ENCODE peak calls at places on chromosomes 1 and 21, in five cellular contexts. One of them, this sample, is unnamed.

GRCh38 chr1:215547009-215547408 is 20.1 kb upstream of the KCTD3 start:
- ATAC-seq in HepG2: no peak
- ATAC-seq in upper lobe of left lung: no peak
- ATAC-seq in GM12878: no peak
- ATAC-seq in K562: no peak
- ATAC-seq in this sample: no peak

GRCh38 chr1:170939476-170939875 is 4.1 kb downstream of the MROH9 start:
- ATAC-seq in HepG2: no peak
- ATAC-seq in GM12878: no peak
- ATAC-seq in K562: no peak
- ATAC-seq in upper lobe of left lung: no peak
- ATAC-seq in this sample: no peak

GRCh38 chr1:88661951-88662664 is 22.0 kb upstream of the PKN2 start:
- ATAC-seq in K562: no peak
- ATAC-seq in upper lobe of left lung: no peak
- ATAC-seq in GM12878: peak
- ATAC-seq in HepG2: peak
- ATAC-seq in this sample: no peak

GRCh38 chr1:111535256-111536191 is 32.1 kb upstream of the ADORA3 start:
- ATAC-seq in GM12878: no peak
- ATAC-seq in K562: no peak
- ATAC-seq in upper lobe of left lung: no peak
- ATAC-seq in HepG2: peak
- ATAC-seq in this sample: peak

GRCh38 chr1:59892836-59893811 is 33.4 kb downstream of the CYP2J2 start:
- ATAC-seq in GM12878: no peak
- ATAC-seq in upper lobe of left lung: peak
- ATAC-seq in HepG2: no peak
- ATAC-seq in K562: no peak
- ATAC-seq in this sample: no peak

GRCh38 chr1:222071313-222071886 is 329.5 kb upstream of the DUSP10 start:
- ATAC-seq in K562: no peak
- ATAC-seq in upper lobe of left lung: peak
- ATAC-seq in GM12878: no peak
- ATAC-seq in HepG2: no peak
- ATAC-seq in this sample: no peak

GRCh38 chr1:94713472-94714141 is 106.5 kb upstream of the SLC44A3 start:
- ATAC-seq in HepG2: peak
- ATAC-seq in GM12878: peak
- ATAC-seq in upper lobe of left lung: peak
- ATAC-seq in K562: peak
- ATAC-seq in this sample: peak

GRCh38 chr1:193952778-193953374 is 766.5 kb upstream of the B3GALT2 start:
- ATAC-seq in K562: no peak
- ATAC-seq in HepG2: no peak
- ATAC-seq in upper lobe of left lung: no peak
- ATAC-seq in GM12878: no peak
- ATAC-seq in this sample: no peak

GRCh38 chr1:175514309-175515001 is 228.9 kb downstream of the TNR start:
- ATAC-seq in upper lobe of left lung: no peak
- ATAC-seq in HepG2: no peak
- ATAC-seq in GM12878: peak
- ATAC-seq in K562: no peak
- ATAC-seq in this sample: peak

GRCh38 chr1:107840746-107841145 is 124.2 kb downstream of the VAV3 start:
- ATAC-seq in GM12878: peak
- ATAC-seq in upper lobe of left lung: peak
- ATAC-seq in HepG2: no peak
- ATAC-seq in K562: no peak
- ATAC-seq in this sample: no peak

GRCh38 chr1:46699670-46700069 is 19.2 kb downstream of the EFCAB14 start:
- ATAC-seq in GM12878: no peak
- ATAC-seq in upper lobe of left lung: peak
- ATAC-seq in HepG2: no peak
- ATAC-seq in K562: no peak
- ATAC-seq in this sample: no peak

GRCh38 chr1:20059847-20060246 is 10.1 kb upstream of the PLA2G5 start:
- ATAC-seq in HepG2: no peak
- ATAC-seq in upper lobe of left lung: peak
- ATAC-seq in GM12878: peak
- ATAC-seq in K562: no peak
- ATAC-seq in this sample: no peak

GRCh38 chr1:212819704-212820103 is 27.7 kb downstream of the SPATA45 start:
- ATAC-seq in upper lobe of left lung: no peak
- ATAC-seq in GM12878: peak
- ATAC-seq in K562: no peak
- ATAC-seq in HepG2: no peak
- ATAC-seq in this sample: no peak

GRCh38 chr21:30623362-30623761 is 2.9 kb downstream of the KRTAP20-4 start:
- ATAC-seq in HepG2: no peak
- ATAC-seq in upper lobe of left lung: no peak
- ATAC-seq in GM12878: no peak
- ATAC-seq in K562: no peak
- ATAC-seq in this sample: no peak

GRCh38 chr1:235073331-235073967 is 55.2 kb downstream of the TOMM20 start:
- ATAC-seq in GM12878: no peak
- ATAC-seq in HepG2: peak
- ATAC-seq in K562: no peak
- ATAC-seq in upper lobe of left lung: peak
- ATAC-seq in this sample: no peak

GRCh38 chr1:245156736-245157505 is 2.1 kb downstream of the KIF26B start:
- ATAC-seq in upper lobe of left lung: peak
- ATAC-seq in GM12878: no peak
- ATAC-seq in HepG2: peak
- ATAC-seq in K562: no peak
- ATAC-seq in this sample: peak

GRCh38 chr1:1406101-1406820 is 832 bp downstream of the MRPL20 start:
- ATAC-seq in upper lobe of left lung: no peak
- ATAC-seq in GM12878: peak
- ATAC-seq in K562: peak
- ATAC-seq in HepG2: peak
- ATAC-seq in this sample: no peak

GRCh38 chr1:179576509-179576908 is 761 bp upstream of the NPHS2 start:
- ATAC-seq in K562: no peak
- ATAC-seq in HepG2: no peak
- ATAC-seq in GM12878: no peak
- ATAC-seq in upper lobe of left lung: no peak
- ATAC-seq in this sample: no peak

GRCh38 chr1:115242543-115242942 is 95.5 kb downstream of the NGF start:
- ATAC-seq in GM12878: no peak
- ATAC-seq in K562: no peak
- ATAC-seq in upper lobe of left lung: no peak
- ATAC-seq in HepG2: no peak
- ATAC-seq in this sample: no peak

GRCh38 chr1:112982853-112983539 is 27.0 kb upstream of the SLC16A1 start:
- ATAC-seq in K562: no peak
- ATAC-seq in HepG2: no peak
- ATAC-seq in upper lobe of left lung: no peak
- ATAC-seq in GM12878: peak
- ATAC-seq in this sample: no peak

GRCh38 chr1:31102501-31102950 is 37.0 kb upstream of the PUM1 start:
- ATAC-seq in upper lobe of left lung: peak
- ATAC-seq in GM12878: no peak
- ATAC-seq in HepG2: no peak
- ATAC-seq in K562: no peak
- ATAC-seq in this sample: peak

GRCh38 chr1:973459-974292 is 7.4 kb downstream of the PLEKHN1 start:
- ATAC-seq in HepG2: no peak
- ATAC-seq in K562: no peak
- ATAC-seq in GM12878: no peak
- ATAC-seq in upper lobe of left lung: no peak
- ATAC-seq in this sample: no peak

GRCh38 chr21:34156957-34157356 is 83.6 kb downstream of the MRPS6 start:
- ATAC-seq in upper lobe of left lung: no peak
- ATAC-seq in HepG2: peak
- ATAC-seq in GM12878: no peak
- ATAC-seq in K562: peak
- ATAC-seq in this sample: no peak

GRCh38 chr1:116836099-116836498 is 73.6 kb upstream of the PTGFRN start:
- ATAC-seq in K562: no peak
- ATAC-seq in HepG2: no peak
- ATAC-seq in GM12878: no peak
- ATAC-seq in upper lobe of left lung: no peak
- ATAC-seq in this sample: no peak

GRCh38 chr1:111483166-111483565 is 9.4 kb downstream of the C1orf162 start:
- ATAC-seq in upper lobe of left lung: no peak
- ATAC-seq in GM12878: no peak
- ATAC-seq in HepG2: no peak
- ATAC-seq in K562: no peak
- ATAC-seq in this sample: no peak

GRCh38 chr21:44920694-44921604 is at the start of gene ITGB2:
- ATAC-seq in GM12878: peak
- ATAC-seq in HepG2: no peak
- ATAC-seq in K562: peak
- ATAC-seq in upper lobe of left lung: peak
- ATAC-seq in this sample: no peak

GRCh38 chr1:160483505-160484185 is 39.4 kb downstream of the SLAMF6 start:
- ATAC-seq in HepG2: no peak
- ATAC-seq in GM12878: peak
- ATAC-seq in upper lobe of left lung: no peak
- ATAC-seq in K562: no peak
- ATAC-seq in this sample: no peak

GRCh38 chr1:162206749-162207635 is 137.5 kb downstream of the NOS1AP start:
- ATAC-seq in K562: no peak
- ATAC-seq in upper lobe of left lung: peak
- ATAC-seq in HepG2: peak
- ATAC-seq in GM12878: no peak
- ATAC-seq in this sample: no peak

GRCh38 chr1:41109316-41110263 is 88.1 kb upstream of the SLFNL1 start:
- ATAC-seq in upper lobe of left lung: peak
- ATAC-seq in HepG2: peak
- ATAC-seq in GM12878: no peak
- ATAC-seq in K562: peak
- ATAC-seq in this sample: peak

GRCh38 chr1:232816324-232816723 is 11.1 kb downstream of the MAP10 start:
- ATAC-seq in upper lobe of left lung: no peak
- ATAC-seq in K562: no peak
- ATAC-seq in GM12878: no peak
- ATAC-seq in HepG2: no peak
- ATAC-seq in this sample: no peak
- TF ChIP-seq CTCF in upper lobe of left lung: no peak
- TF ChIP-seq CTCF in K562: no peak
- TF ChIP-seq CTCF in GM12878: no peak
- TF ChIP-seq CTCF in HepG2: no peak
- TF ChIP-seq CTCF in this sample: no peak

GRCh38 chr1:229841230-229841629 is 215.2 kb downstream of the URB2 start:
- ATAC-seq in upper lobe of left lung: peak
- ATAC-seq in GM12878: peak
- ATAC-seq in K562: no peak
- ATAC-seq in HepG2: no peak
- ATAC-seq in this sample: no peak

GRCh38 chr1:229843627-229844238 is 217.7 kb downstream of the URB2 start:
- ATAC-seq in upper lobe of left lung: peak
- ATAC-seq in HepG2: peak
- ATAC-seq in GM12878: peak
- ATAC-seq in K562: peak
- ATAC-seq in this sample: peak

GRCh38 chr1:229842302-229843255 is 216.5 kb downstream of the URB2 start:
- ATAC-seq in upper lobe of left lung: no peak
- ATAC-seq in GM12878: no peak
- ATAC-seq in HepG2: no peak
- ATAC-seq in K562: no peak
- ATAC-seq in this sample: no peak

GRCh38 chr1:229836324-229836723 is 210.3 kb downstream of the URB2 start:
- ATAC-seq in GM12878: no peak
- ATAC-seq in K562: peak
- ATAC-seq in HepG2: no peak
- ATAC-seq in upper lobe of left lung: no peak
- ATAC-seq in this sample: no peak

DNA sequence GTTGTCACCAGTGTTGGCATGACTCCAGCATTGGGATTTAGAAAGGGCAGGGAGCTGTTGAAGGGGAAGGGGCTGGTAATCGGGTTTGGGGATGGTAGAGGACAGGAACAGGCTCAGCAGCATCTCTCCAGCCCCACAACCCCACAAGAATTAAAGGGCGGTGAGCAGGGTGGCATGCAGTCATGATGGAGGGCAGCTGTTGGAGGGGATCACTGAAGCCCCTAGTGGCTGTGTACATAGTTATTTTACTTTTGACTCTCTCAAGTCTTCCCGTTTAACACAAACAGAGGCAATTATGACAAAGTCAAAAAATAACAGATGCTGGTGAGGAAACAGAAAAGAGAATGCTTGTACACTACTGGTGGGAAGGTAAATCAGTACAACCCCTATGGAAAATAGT is 213.8 kb downstream of the URB2 start:
- ATAC-seq in GM12878: no peak
- ATAC-seq in K562: peak
- ATAC-seq in upper lobe of left lung: no peak
- ATAC-seq in HepG2: no peak
- ATAC-seq in this sample: no peak
- TF ChIP-seq POLR2AphosphoS5 in GM12878: no peak
- TF ChIP-seq POLR2AphosphoS5 in K562: no peak
- TF ChIP-seq POLR2AphosphoS5 in upper lobe of left lung: no peak
- TF ChIP-seq POLR2AphosphoS5 in HepG2: no peak
- TF ChIP-seq POLR2AphosphoS5 in this sample: no peak

GRCh38 chr1:29800120-29800519 is 563.8 kb downstream of the PTPRU start:
- ATAC-seq in HepG2: no peak
- ATAC-seq in upper lobe of left lung: peak
- ATAC-seq in GM12878: no peak
- ATAC-seq in K562: peak
- ATAC-seq in this sample: no peak
- TF ChIP-seq EP300 in HepG2: no peak
- TF ChIP-seq EP300 in upper lobe of left lung: no peak
- TF ChIP-seq EP300 in GM12878: no peak
- TF ChIP-seq EP300 in K562: no peak
- TF ChIP-seq EP300 in this sample: no peak

DNA sequence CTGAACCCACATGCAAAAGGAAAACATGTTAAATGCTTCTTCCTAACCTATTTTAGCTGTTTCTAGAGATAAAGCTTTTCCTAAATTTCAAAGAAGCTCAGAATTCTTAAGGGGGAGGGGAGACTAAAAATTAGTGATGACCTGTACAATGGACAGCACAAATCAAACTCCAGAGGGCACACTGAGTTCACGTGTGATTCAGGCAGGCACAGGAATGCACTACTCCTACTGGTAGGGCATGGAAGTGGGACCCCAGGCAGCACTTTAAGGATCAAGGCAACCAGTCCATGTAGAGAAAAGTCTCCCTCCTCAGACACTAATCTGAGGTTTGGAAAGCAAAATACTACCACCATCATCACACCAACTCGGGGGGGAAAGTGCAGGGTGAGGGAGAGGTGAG is 31.3 kb upstream of the CLCA4 start:
- ATAC-seq in K562: peak
- ATAC-seq in HepG2: peak
- ATAC-seq in GM12878: peak
- ATAC-seq in upper lobe of left lung: no peak
- ATAC-seq in this sample: no peak
- TF ChIP-seq CTCF in K562: peak
- TF ChIP-seq CTCF in HepG2: peak
- TF ChIP-seq CTCF in GM12878: peak
- TF ChIP-seq CTCF in upper lobe of left lung: no peak
- TF ChIP-seq CTCF in this sample: no peak

DNA sequence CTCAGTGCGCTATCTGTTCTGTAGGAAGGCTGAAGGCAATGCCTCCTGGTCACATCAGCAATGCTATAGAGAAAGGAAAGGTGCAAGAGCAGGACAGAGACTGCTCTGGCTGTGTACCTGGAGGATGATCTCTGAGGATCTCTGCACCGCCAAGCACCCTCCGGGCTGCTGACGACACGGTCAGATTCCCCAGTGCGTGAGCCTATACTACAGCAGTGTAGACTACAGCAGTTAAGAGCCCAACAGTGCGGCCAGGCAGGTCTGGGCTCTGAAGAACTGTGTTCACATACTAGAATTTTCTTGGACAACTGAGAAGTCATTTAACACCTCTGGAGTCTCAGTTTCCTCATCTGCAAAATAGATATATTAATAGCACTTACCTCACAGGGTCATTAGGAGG is 39.9 kb downstream of the ITPKB start:
- ATAC-seq in GM12878: no peak
- ATAC-seq in K562: no peak
- ATAC-seq in upper lobe of left lung: no peak
- ATAC-seq in HepG2: no peak
- ATAC-seq in this sample: no peak
- TF ChIP-seq POLR2AphosphoS5 in GM12878: no peak
- TF ChIP-seq POLR2AphosphoS5 in K562: no peak
- TF ChIP-seq POLR2AphosphoS5 in upper lobe of left lung: no peak
- TF ChIP-seq POLR2AphosphoS5 in HepG2: no peak
- TF ChIP-seq POLR2AphosphoS5 in this sample: no peak